ENCODE peak calls at places on chromosomes 1 and 21, in ten cellular contexts. W, H, D, F, G, Q, M, B, V and C are unnamed samples.

GRCh38 chr1:151343587-151343986 is 3.5 kb downstream of the RFX5 start:
- DNase-seq in W (no peak), H (no peak), D (no peak), F (no peak), G (no peak), Q (no peak), M (no peak), B (no peak), V (no peak), C (no peak)

GRCh38 chr1:66356605-66357004 is 177.3 kb upstream of the SGIP1 start:
- DNase-seq in W (no peak), H (no peak), D (no peak), F (no peak), G (no peak), Q (no peak), M (peak; percentile 61), B (no peak), V (no peak), C (no peak)

GRCh38 chr1:68051475-68051874 is 1.0 kb upstream of the DIRAS3 start:
- DNase-seq in W (peak; percentile 75), H (peak; percentile 79), D (peak; percentile 38), F (peak; percentile 57), G (no peak), Q (peak; percentile 25), M (peak; percentile 78), B (peak; percentile 67), V (peak; percentile 26), C (peak; percentile 72)

GRCh38 chr1:172289448-172289847 is 131.0 kb upstream of the C1orf105 start:
- DNase-seq in W (no peak), H (no peak), D (no peak), F (no peak), G (no peak), Q (no peak), M (no peak), B (no peak), V (no peak), C (no peak)

GRCh38 chr1:108854226-108855019 is 2.5 kb downstream of the AKNAD1 start:
- DNase-seq in W (no peak), H (no peak), D (no peak), F (no peak), G (no peak), Q (no peak), M (no peak), B (no peak), V (no peak), C (no peak)

GRCh38 chr1:54016343-54017282 is 1.4 kb downstream of the LDLRAD1 start:
- DNase-seq in W (no peak), H (no peak), D (no peak), F (no peak), G (no peak), Q (no peak), M (no peak), B (peak; percentile 80), V (peak; percentile 69), C (no peak)

GRCh38 chr1:72288886-72289285 is 6.5 kb upstream of the NEGR1 start:
- DNase-seq in W (no peak), H (no peak), D (no peak), F (no peak), G (no peak), Q (no peak), M (no peak), B (no peak), V (no peak), C (no peak)

GRCh38 chr1:147625274-147625986 is 44.9 kb downstream of the ACP6 start:
- DNase-seq in W (no peak), H (no peak), D (no peak), F (no peak), G (no peak), Q (no peak), M (no peak), B (no peak), V (no peak), C (no peak)

GRCh38 chr1:117312453-117313138 is 54.7 kb upstream of the MAN1A2 start:
- DNase-seq in W (no peak), H (peak; percentile 62), D (no peak), F (no peak), G (no peak), Q (no peak), M (no peak), B (peak; percentile 37), V (no peak), C (no peak)

GRCh38 chr1:31926846-31927660 is 11.1 kb downstream of the PTP4A2 start:
- DNase-seq in W (no peak), H (no peak), D (no peak), F (no peak), G (no peak), Q (no peak), M (no peak), B (no peak), V (no peak), C (no peak)
- H3K4me1 ChIP-seq in W (peaks cover 16% of the 10 kb centered on the region), H (peaks cover 11% of the 10 kb centered on the region), D (peaks cover 97% of the 10 kb centered on the region), F (peaks cover 85% of the 10 kb centered on the region), G (peaks cover 96% of the 10 kb centered on the region), Q (peaks cover 93% of the 10 kb centered on the region), M (peaks cover 59% of the 10 kb centered on the region), B (peaks cover 13% of the 10 kb centered on the region), V (peaks cover 25% of the 10 kb centered on the region), C (peaks cover 91% of the 10 kb centered on the region)

GRCh38 chr21:42988234-42988965 is 14.0 kb downstream of the PKNOX1 start:
- DNase-seq in W (no peak), H (peak; percentile 52), D (no peak), F (no peak), G (no peak), Q (no peak), M (no peak), B (no peak), V (no peak), C (no peak)
- H3K27ac ChIP-seq in W (no peak overlapping the region), H (peak overlapping the region; percentile 57), D (no peak overlapping the region), F (no peak overlapping the region), G (no peak overlapping the region), Q (no peak overlapping the region), M (peak overlapping the region; percentile 15), B (no peak overlapping the region), V (no peak overlapping the region), C (no peak overlapping the region)

DNA sequence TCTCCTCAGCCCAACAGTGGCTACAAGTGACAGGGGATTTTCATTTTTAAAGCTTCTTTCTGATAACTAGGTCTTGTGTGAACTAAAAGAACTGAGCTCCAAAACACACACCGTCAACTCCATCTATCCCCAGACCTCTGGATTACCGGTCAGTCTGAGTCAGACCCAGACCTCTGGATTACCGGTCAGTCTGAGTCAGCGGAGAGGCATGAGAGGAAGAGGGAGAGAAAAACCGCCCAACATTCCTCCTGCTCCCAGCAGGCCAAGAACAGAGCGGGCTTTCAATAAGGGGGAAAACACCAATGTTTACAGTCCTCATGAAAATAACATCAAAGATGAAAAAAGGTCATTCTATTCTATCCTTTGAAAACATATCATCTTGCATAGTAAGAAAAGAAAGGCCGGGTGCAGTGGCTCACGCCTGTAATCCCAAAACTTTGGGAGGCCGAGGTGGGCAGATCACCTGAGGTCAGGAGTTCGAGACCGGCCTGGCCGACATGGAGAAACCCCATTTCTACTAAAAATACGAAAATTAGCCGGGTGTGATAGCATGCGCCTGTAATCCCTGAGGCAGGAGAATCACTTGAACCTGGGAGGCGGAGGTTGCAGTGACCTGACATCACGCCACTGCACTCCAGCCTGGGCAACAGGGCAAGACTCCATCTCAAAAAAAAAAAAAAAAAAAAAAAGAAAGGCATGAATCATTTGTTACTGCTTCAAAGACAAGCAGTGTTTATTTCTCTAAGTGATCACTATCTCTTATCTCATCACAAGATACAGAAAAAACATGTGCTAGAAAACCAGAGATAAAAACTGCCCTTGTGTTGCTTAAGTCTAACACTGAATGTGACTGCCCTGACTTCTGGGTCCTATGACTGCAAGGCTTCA is 3.4 kb downstream of the PTTG1IP start:
- DNase-seq in W (peak; percentile 64), H (peak; percentile 98), D (no peak), F (no peak), G (no peak), Q (peak; percentile 77), M (no peak), B (peak; percentile 90), V (no peak), C (peak; percentile 54)
- H3K4me1 ChIP-seq in W (peaks cover 27% of the 10 kb centered on the region), H (peaks cover 45% of the 10 kb centered on the region), D (peaks cover 93% of the 10 kb centered on the region), F (peaks cover 68% of the 10 kb centered on the region), G (peaks cover 87% of the 10 kb centered on the region), Q (peaks cover 80% of the 10 kb centered on the region), M (peaks cover 27% of the 10 kb centered on the region), B (peaks cover 74% of the 10 kb centered on the region), V (peaks cover 8% of the 10 kb centered on the region), C (peaks cover 72% of the 10 kb centered on the region)

GRCh38 chr1:55250399-55251075 is 35.4 kb upstream of the USP24 start:
- DNase-seq in W (no peak), H (peak; percentile 19), D (no peak), F (no peak), G (no peak), Q (no peak), M (no peak), B (no peak), V (no peak), C (peak; percentile 65)
- H3K27ac ChIP-seq in W (no peak overlapping the region), H (no peak overlapping the region), D (peak overlapping the region; percentile 73), F (no peak overlapping the region), G (no peak overlapping the region), Q (no peak overlapping the region), M (no peak overlapping the region), B (no peak overlapping the region), V (no peak overlapping the region), C (peak overlapping the region; percentile 16)

DNA sequence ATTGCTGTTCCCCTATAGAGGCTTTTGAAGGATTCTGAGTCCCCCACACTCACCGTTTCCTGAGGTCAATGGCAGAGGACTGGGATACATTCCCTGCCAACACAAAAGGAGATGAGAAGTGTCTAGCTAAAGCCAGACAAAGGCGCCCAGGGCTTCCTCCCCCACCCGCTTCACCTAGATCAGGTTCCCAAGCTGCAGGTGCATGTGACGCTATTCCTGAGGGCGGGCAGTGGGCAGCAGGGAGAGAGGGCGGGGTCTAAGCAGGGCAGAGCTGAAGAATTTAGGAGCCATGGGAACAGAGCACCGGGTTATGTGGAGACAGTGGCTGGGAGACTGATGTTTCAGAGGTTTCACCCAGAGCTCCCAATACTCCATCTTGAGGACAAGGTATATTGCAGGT is 6.0 kb upstream of the ARHGEF2 start:
- DNase-seq in W (no peak), H (no peak), D (no peak), F (no peak), G (no peak), Q (no peak), M (no peak), B (no peak), V (no peak), C (no peak)
- H3K4me1 ChIP-seq in W (peaks cover 9% of the 10 kb centered on the region), H (peaks cover 38% of the 10 kb centered on the region), D (peaks cover 64% of the 10 kb centered on the region), F (peaks cover 64% of the 10 kb centered on the region), G (peaks cover 64% of the 10 kb centered on the region), Q (peaks cover 75% of the 10 kb centered on the region), M (peaks cover 21% of the 10 kb centered on the region), B (peaks cover 57% of the 10 kb centered on the region), V (peaks cover 8% of the 10 kb centered on the region), C (peaks cover 27% of the 10 kb centered on the region)